ENCODE peak calls at places on chromosomes 12 and 14, in nine cellular contexts. One of them, this sample, is unnamed.

GRCh38 chr12:121214855-121215745 is 5.2 kb downstream of the P2RX4 start:
- DNase-seq in uterus: peak
- DNase-seq in esophagus squamous epithelium: no peak
- DNase-seq in transverse colon: no peak
- DNase-seq in GM12878: no peak
- DNase-seq in spleen: peak
- DNase-seq in body of pancreas: peak
- DNase-seq in IMR-90: peak
- DNase-seq in HCT116: peak
- DNase-seq in this sample: no peak

GRCh38 chr14:50726372-50727107 is 58.4 kb upstream of the SAV1 start:
- DNase-seq in body of pancreas: no peak
- DNase-seq in uterus: no peak
- DNase-seq in esophagus squamous epithelium: no peak
- DNase-seq in GM12878: no peak
- DNase-seq in transverse colon: no peak
- DNase-seq in spleen: no peak
- DNase-seq in HCT116: no peak
- DNase-seq in IMR-90: peak
- DNase-seq in this sample: no peak

GRCh38 chr12:86264451-86265328 is 8.5 kb upstream of the MGAT4C start:
- DNase-seq in transverse colon: peak
- DNase-seq in IMR-90: no peak
- DNase-seq in esophagus squamous epithelium: no peak
- DNase-seq in HCT116: no peak
- DNase-seq in spleen: peak
- DNase-seq in body of pancreas: peak
- DNase-seq in GM12878: no peak
- DNase-seq in uterus: no peak
- DNase-seq in this sample: no peak

GRCh38 chr12:49925433-49926194 is 21.9 kb upstream of the FAIM2 start:
- DNase-seq in spleen: peak
- DNase-seq in IMR-90: no peak
- DNase-seq in GM12878: no peak
- DNase-seq in esophagus squamous epithelium: no peak
- DNase-seq in uterus: peak
- DNase-seq in transverse colon: no peak
- DNase-seq in body of pancreas: no peak
- DNase-seq in HCT116: no peak
- DNase-seq in this sample: no peak

GRCh38 chr12:124445826-124446225 is 121.6 kb downstream of the NCOR2 start:
- DNase-seq in esophagus squamous epithelium: no peak
- DNase-seq in IMR-90: no peak
- DNase-seq in GM12878: no peak
- DNase-seq in uterus: no peak
- DNase-seq in transverse colon: no peak
- DNase-seq in spleen: peak
- DNase-seq in body of pancreas: no peak
- DNase-seq in HCT116: no peak
- DNase-seq in this sample: no peak

GRCh38 chr12:65822732-65823480 is 1.4 kb upstream of the HMGA2 start:
- DNase-seq in uterus: no peak
- DNase-seq in IMR-90: peak
- DNase-seq in spleen: no peak
- DNase-seq in HCT116: peak
- DNase-seq in GM12878: no peak
- DNase-seq in esophagus squamous epithelium: no peak
- DNase-seq in body of pancreas: no peak
- DNase-seq in transverse colon: peak
- DNase-seq in this sample: no peak

GRCh38 chr12:69241444-69242092 is 2.2 kb downstream of the CPSF6 start:
- DNase-seq in GM12878: no peak
- DNase-seq in esophagus squamous epithelium: no peak
- DNase-seq in uterus: no peak
- DNase-seq in IMR-90: peak
- DNase-seq in body of pancreas: no peak
- DNase-seq in HCT116: no peak
- DNase-seq in transverse colon: no peak
- DNase-seq in spleen: no peak
- DNase-seq in this sample: no peak

GRCh38 chr12:27999521-27999920 is 27.0 kb upstream of the PTHLH start:
- DNase-seq in esophagus squamous epithelium: no peak
- DNase-seq in uterus: no peak
- DNase-seq in HCT116: no peak
- DNase-seq in spleen: no peak
- DNase-seq in IMR-90: peak
- DNase-seq in body of pancreas: no peak
- DNase-seq in transverse colon: no peak
- DNase-seq in GM12878: no peak
- DNase-seq in this sample: no peak

GRCh38 chr12:96514328-96514727 is 25.0 kb downstream of the CFAP54 start:
- DNase-seq in transverse colon: no peak
- DNase-seq in body of pancreas: no peak
- DNase-seq in uterus: no peak
- DNase-seq in GM12878: peak
- DNase-seq in IMR-90: peak
- DNase-seq in spleen: no peak
- DNase-seq in HCT116: no peak
- DNase-seq in esophagus squamous epithelium: no peak
- DNase-seq in this sample: no peak

GRCh38 chr12:55060970-55061543 is 41.3 kb downstream of the NEUROD4 start:
- DNase-seq in body of pancreas: no peak
- DNase-seq in esophagus squamous epithelium: no peak
- DNase-seq in uterus: no peak
- DNase-seq in IMR-90: no peak
- DNase-seq in HCT116: no peak
- DNase-seq in GM12878: no peak
- DNase-seq in transverse colon: no peak
- DNase-seq in spleen: no peak
- DNase-seq in this sample: no peak

GRCh38 chr12:130526813-130527212 is 189.1 kb downstream of the PIWIL1 start:
- DNase-seq in uterus: no peak
- DNase-seq in esophagus squamous epithelium: no peak
- DNase-seq in transverse colon: peak
- DNase-seq in body of pancreas: no peak
- DNase-seq in HCT116: no peak
- DNase-seq in IMR-90: no peak
- DNase-seq in spleen: no peak
- DNase-seq in GM12878: no peak
- DNase-seq in this sample: no peak

GRCh38 chr12:88876867-88877266 is 296.6 kb upstream of the KITLG start:
- DNase-seq in IMR-90: peak
- DNase-seq in body of pancreas: no peak
- DNase-seq in esophagus squamous epithelium: no peak
- DNase-seq in transverse colon: no peak
- DNase-seq in spleen: no peak
- DNase-seq in HCT116: no peak
- DNase-seq in uterus: no peak
- DNase-seq in GM12878: no peak
- DNase-seq in this sample: no peak

GRCh38 chr12:67137256-67137655 is 131.9 kb upstream of the CAND1 start:
- DNase-seq in body of pancreas: no peak
- DNase-seq in HCT116: no peak
- DNase-seq in GM12878: no peak
- DNase-seq in esophagus squamous epithelium: no peak
- DNase-seq in transverse colon: no peak
- DNase-seq in IMR-90: no peak
- DNase-seq in uterus: no peak
- DNase-seq in spleen: no peak
- DNase-seq in this sample: no peak

GRCh38 chr12:11761869-11762567 is 112.5 kb downstream of the ETV6 start:
- DNase-seq in esophagus squamous epithelium: no peak
- DNase-seq in GM12878: peak
- DNase-seq in transverse colon: peak
- DNase-seq in uterus: no peak
- DNase-seq in body of pancreas: no peak
- DNase-seq in spleen: no peak
- DNase-seq in HCT116: no peak
- DNase-seq in IMR-90: no peak
- DNase-seq in this sample: no peak

GRCh38 chr12:46874642-46875041 is 48.8 kb upstream of the SLC38A4 start:
- DNase-seq in transverse colon: no peak
- DNase-seq in HCT116: no peak
- DNase-seq in esophagus squamous epithelium: no peak
- DNase-seq in GM12878: no peak
- DNase-seq in IMR-90: peak
- DNase-seq in body of pancreas: no peak
- DNase-seq in uterus: no peak
- DNase-seq in spleen: no peak
- DNase-seq in this sample: no peak

DNA sequence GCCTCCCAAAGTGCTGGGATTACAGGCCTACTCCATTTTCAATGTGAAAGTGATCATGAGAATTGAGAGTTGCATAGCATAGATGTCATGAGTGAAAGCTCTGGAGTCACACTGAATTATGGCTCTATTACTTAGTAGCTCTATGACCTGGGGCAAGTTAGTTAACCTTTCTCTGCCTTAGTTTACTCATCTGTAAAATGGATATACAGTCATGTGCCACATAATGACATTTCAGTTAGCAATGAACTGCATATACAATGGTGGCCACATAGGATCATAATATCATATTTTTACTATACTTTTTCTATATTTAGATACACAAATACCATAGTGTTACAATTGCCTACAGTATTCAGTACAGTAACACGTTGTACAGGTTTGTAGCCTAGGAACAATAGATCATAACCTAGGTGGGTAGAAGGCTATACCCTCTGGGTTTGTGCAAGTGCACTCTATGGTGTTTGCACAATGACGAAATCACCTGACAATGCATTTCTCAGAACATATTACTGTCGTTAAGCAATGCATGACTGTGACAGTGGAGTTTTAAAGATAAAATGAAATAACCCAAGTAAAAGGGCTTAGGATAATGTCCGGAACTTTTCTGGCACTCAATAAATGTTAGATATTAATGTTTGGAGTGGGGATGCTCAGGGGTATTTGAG is 53.1 kb downstream of the ZFYVE26 start:
- DNase-seq in transverse colon: no peak
- DNase-seq in IMR-90: no peak
- DNase-seq in GM12878: no peak
- DNase-seq in HCT116: no peak
- DNase-seq in spleen: no peak
- DNase-seq in body of pancreas: no peak
- DNase-seq in esophagus squamous epithelium: no peak
- DNase-seq in uterus: no peak
- DNase-seq in this sample: no peak
- H3K27ac ChIP-seq in transverse colon: peak
- H3K27ac ChIP-seq in IMR-90: no peak
- H3K27ac ChIP-seq in GM12878: no peak
- H3K27ac ChIP-seq in HCT116: no peak
- H3K27ac ChIP-seq in spleen: peak
- H3K27ac ChIP-seq in body of pancreas: no peak
- H3K27ac ChIP-seq in esophagus squamous epithelium: peak
- H3K27ac ChIP-seq in uterus: no peak
- H3K27ac ChIP-seq in this sample: no peak

DNA sequence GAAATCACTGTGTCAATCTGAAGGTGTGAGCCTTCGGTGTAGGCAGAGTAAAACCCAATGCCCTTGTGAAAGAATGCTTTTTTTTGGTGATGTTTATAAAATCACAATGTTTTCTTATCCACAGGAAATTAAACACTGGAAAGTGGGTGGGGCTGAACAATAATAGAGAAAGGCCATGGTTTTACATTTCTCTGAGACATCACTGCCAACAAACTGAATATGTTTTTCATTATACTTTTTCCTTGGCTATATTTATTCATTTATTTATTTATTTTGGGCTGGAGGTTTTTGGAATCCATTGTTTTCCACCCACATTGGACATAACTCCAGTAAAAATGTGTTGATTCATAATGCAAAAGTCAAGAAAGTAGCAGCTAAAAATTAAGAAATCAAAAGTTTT is 16.9 kb downstream of the LRRK2 start:
- DNase-seq in GM12878: no peak
- DNase-seq in body of pancreas: no peak
- DNase-seq in IMR-90: no peak
- DNase-seq in esophagus squamous epithelium: no peak
- DNase-seq in spleen: no peak
- DNase-seq in HCT116: no peak
- DNase-seq in uterus: no peak
- DNase-seq in transverse colon: no peak
- DNase-seq in this sample: no peak
- H3K4me3 ChIP-seq in GM12878: no peak
- H3K4me3 ChIP-seq in body of pancreas: no peak
- H3K4me3 ChIP-seq in IMR-90: no peak
- H3K4me3 ChIP-seq in esophagus squamous epithelium: no peak
- H3K4me3 ChIP-seq in spleen: no peak
- H3K4me3 ChIP-seq in HCT116: no peak
- H3K4me3 ChIP-seq in uterus: no peak
- H3K4me3 ChIP-seq in transverse colon: no peak
- H3K4me3 ChIP-seq in this sample: no peak

GRCh38 chr12:64757778-64758177 is 1.4 kb downstream of the GNS start:
- DNase-seq in IMR-90: no peak
- DNase-seq in spleen: no peak
- DNase-seq in body of pancreas: no peak
- DNase-seq in transverse colon: no peak
- DNase-seq in esophagus squamous epithelium: no peak
- DNase-seq in uterus: no peak
- DNase-seq in HCT116: no peak
- DNase-seq in GM12878: no peak
- DNase-seq in this sample: no peak

GRCh38 chr12:64756371-64756770 is 2.8 kb downstream of the GNS start:
- DNase-seq in esophagus squamous epithelium: no peak
- DNase-seq in IMR-90: no peak
- DNase-seq in GM12878: no peak
- DNase-seq in spleen: no peak
- DNase-seq in uterus: no peak
- DNase-seq in body of pancreas: no peak
- DNase-seq in HCT116: no peak
- DNase-seq in transverse colon: no peak
- DNase-seq in this sample: no peak

GRCh38 chr12:64753427-64753826 is 5.8 kb downstream of the GNS start:
- DNase-seq in IMR-90: no peak
- DNase-seq in transverse colon: no peak
- DNase-seq in spleen: no peak
- DNase-seq in HCT116: no peak
- DNase-seq in esophagus squamous epithelium: no peak
- DNase-seq in body of pancreas: no peak
- DNase-seq in GM12878: no peak
- DNase-seq in uterus: no peak
- DNase-seq in this sample: no peak

GRCh38 chr12:64760808-64761573 is 1.8 kb upstream of the GNS start:
- DNase-seq in esophagus squamous epithelium: no peak
- DNase-seq in spleen: no peak
- DNase-seq in HCT116: no peak
- DNase-seq in uterus: no peak
- DNase-seq in GM12878: no peak
- DNase-seq in transverse colon: no peak
- DNase-seq in body of pancreas: no peak
- DNase-seq in IMR-90: no peak
- DNase-seq in this sample: no peak

GRCh38 chr12:64759035-64759894 is at the start of gene GNS:
- DNase-seq in esophagus squamous epithelium: peak
- DNase-seq in body of pancreas: peak
- DNase-seq in transverse colon: peak
- DNase-seq in spleen: peak
- DNase-seq in IMR-90: peak
- DNase-seq in GM12878: peak
- DNase-seq in uterus: peak
- DNase-seq in HCT116: peak
- DNase-seq in this sample: peak
- TF ChIP-seq POLR2A in esophagus squamous epithelium: peak
- TF ChIP-seq POLR2A in body of pancreas: peak
- TF ChIP-seq POLR2A in transverse colon: peak
- TF ChIP-seq POLR2A in spleen: no peak
- TF ChIP-seq POLR2A in IMR-90: no peak
- TF ChIP-seq POLR2A in GM12878: peak
- TF ChIP-seq POLR2A in uterus: peak
- TF ChIP-seq POLR2A in HCT116: no peak
- TF ChIP-seq POLR2A in this sample: peak

GRCh38 chr12:114238808-114239207 is 167.1 kb downstream of the TBX5 start:
- DNase-seq in body of pancreas: no peak
- DNase-seq in esophagus squamous epithelium: no peak
- DNase-seq in IMR-90: no peak
- DNase-seq in spleen: no peak
- DNase-seq in uterus: peak
- DNase-seq in GM12878: no peak
- DNase-seq in transverse colon: no peak
- DNase-seq in HCT116: no peak
- DNase-seq in this sample: peak
- H3K27ac ChIP-seq in body of pancreas: no peak
- H3K27ac ChIP-seq in esophagus squamous epithelium: no peak
- H3K27ac ChIP-seq in IMR-90: no peak
- H3K27ac ChIP-seq in spleen: no peak
- H3K27ac ChIP-seq in uterus: no peak
- H3K27ac ChIP-seq in GM12878: no peak
- H3K27ac ChIP-seq in transverse colon: no peak
- H3K27ac ChIP-seq in HCT116: no peak
- H3K27ac ChIP-seq in this sample: peak